ENCODE peak calls at places on chromosome 2, in seven cellular contexts. One of them, this sample, is unnamed.

GRCh38 chr2:69493268-69493667 is 56.0 kb upstream of the NFU1 start:
- DNase-seq in COR-L47: peak; percentile 80
- DNase-seq in RPMI8226: no peak
- DNase-seq in effector CD8-positive, alpha-beta T cell: no peak
- DNase-seq in RPMI7951: no peak
- DNase-seq in skeletal muscle cell: no peak
- DNase-seq in anterior cingulate cortex: peak; percentile 32
- DNase-seq in this sample: peak; percentile 13

GRCh38 chr2:209519271-209519670 is 95.4 kb downstream of the MAP2 start:
- DNase-seq in COR-L47: no peak
- DNase-seq in RPMI8226: no peak
- DNase-seq in effector CD8-positive, alpha-beta T cell: no peak
- DNase-seq in RPMI7951: no peak
- DNase-seq in skeletal muscle cell: no peak
- DNase-seq in anterior cingulate cortex: no peak
- DNase-seq in this sample: no peak

GRCh38 chr2:20611077-20611843 is 39.6 kb downstream of the HS1BP3 start:
- DNase-seq in COR-L47: no peak
- DNase-seq in RPMI8226: no peak
- DNase-seq in effector CD8-positive, alpha-beta T cell: no peak
- DNase-seq in RPMI7951: peak; percentile 78
- DNase-seq in skeletal muscle cell: peak; percentile 88
- DNase-seq in anterior cingulate cortex: no peak
- DNase-seq in this sample: peak; percentile 64

GRCh38 chr2:51888120-51888519 is 856.2 kb upstream of the NRXN1 start:
- DNase-seq in COR-L47: no peak
- DNase-seq in RPMI8226: no peak
- DNase-seq in effector CD8-positive, alpha-beta T cell: no peak
- DNase-seq in RPMI7951: no peak
- DNase-seq in skeletal muscle cell: no peak
- DNase-seq in anterior cingulate cortex: no peak
- DNase-seq in this sample: no peak

GRCh38 chr2:67503066-67503795 is 106.1 kb downstream of the ETAA1 start:
- DNase-seq in COR-L47: no peak
- DNase-seq in RPMI8226: no peak
- DNase-seq in effector CD8-positive, alpha-beta T cell: no peak
- DNase-seq in RPMI7951: peak; percentile 83
- DNase-seq in skeletal muscle cell: peak; percentile 93
- DNase-seq in anterior cingulate cortex: no peak
- DNase-seq in this sample: no peak

GRCh38 chr2:190382851-190383250 is 25.3 kb upstream of the MFSD6 start:
- DNase-seq in COR-L47: peak; percentile 75
- DNase-seq in RPMI8226: peak; percentile 73
- DNase-seq in effector CD8-positive, alpha-beta T cell: no peak
- DNase-seq in RPMI7951: peak; percentile 55
- DNase-seq in skeletal muscle cell: no peak
- DNase-seq in anterior cingulate cortex: no peak
- DNase-seq in this sample: no peak

GRCh38 chr2:228417526-228417925 is 236.0 kb upstream of the SPHKAP start:
- DNase-seq in COR-L47: no peak
- DNase-seq in RPMI8226: peak; percentile 10
- DNase-seq in effector CD8-positive, alpha-beta T cell: no peak
- DNase-seq in RPMI7951: no peak
- DNase-seq in skeletal muscle cell: no peak
- DNase-seq in anterior cingulate cortex: no peak
- DNase-seq in this sample: no peak

GRCh38 chr2:94986392-94986963 is 39.0 kb upstream of the MAL start:
- DNase-seq in COR-L47: peak; percentile 45
- DNase-seq in RPMI8226: peak; percentile 78
- DNase-seq in effector CD8-positive, alpha-beta T cell: no peak
- DNase-seq in RPMI7951: peak; percentile 56
- DNase-seq in skeletal muscle cell: peak; percentile 16
- DNase-seq in anterior cingulate cortex: peak; percentile 47
- DNase-seq in this sample: peak; percentile 79

GRCh38 chr2:198101688-198102087 is 297.3 kb downstream of the PLCL1 start:
- DNase-seq in COR-L47: no peak
- DNase-seq in RPMI8226: no peak
- DNase-seq in effector CD8-positive, alpha-beta T cell: no peak
- DNase-seq in RPMI7951: no peak
- DNase-seq in skeletal muscle cell: no peak
- DNase-seq in anterior cingulate cortex: no peak
- DNase-seq in this sample: no peak

GRCh38 chr2:227115761-227116160 is 48.2 kb downstream of the COL4A4 start:
- DNase-seq in COR-L47: no peak
- DNase-seq in RPMI8226: no peak
- DNase-seq in effector CD8-positive, alpha-beta T cell: no peak
- DNase-seq in RPMI7951: no peak
- DNase-seq in skeletal muscle cell: peak; percentile 18
- DNase-seq in anterior cingulate cortex: no peak
- DNase-seq in this sample: no peak

GRCh38 chr2:20429528-20429927 is 17.3 kb upstream of the RHOB start:
- DNase-seq in COR-L47: no peak
- DNase-seq in RPMI8226: peak; percentile 86
- DNase-seq in effector CD8-positive, alpha-beta T cell: no peak
- DNase-seq in RPMI7951: peak; percentile 47
- DNase-seq in skeletal muscle cell: no peak
- DNase-seq in anterior cingulate cortex: no peak
- DNase-seq in this sample: peak; percentile 61

GRCh38 chr2:10883880-10884529 is 27.7 kb upstream of the KCNF1 start:
- DNase-seq in COR-L47: no peak
- DNase-seq in RPMI8226: no peak
- DNase-seq in effector CD8-positive, alpha-beta T cell: no peak
- DNase-seq in RPMI7951: no peak
- DNase-seq in skeletal muscle cell: no peak
- DNase-seq in anterior cingulate cortex: peak; percentile 64
- DNase-seq in this sample: no peak

GRCh38 chr2:18966131-18966530 is 376.8 kb upstream of the NT5C1B start:
- DNase-seq in COR-L47: no peak
- DNase-seq in RPMI8226: no peak
- DNase-seq in effector CD8-positive, alpha-beta T cell: no peak
- DNase-seq in RPMI7951: peak; percentile 89
- DNase-seq in skeletal muscle cell: no peak
- DNase-seq in anterior cingulate cortex: no peak
- DNase-seq in this sample: no peak

GRCh38 chr2:43116988-43117387 is 109.4 kb downstream of the ZFP36L2 start:
- DNase-seq in COR-L47: no peak
- DNase-seq in RPMI8226: no peak
- DNase-seq in effector CD8-positive, alpha-beta T cell: no peak
- DNase-seq in RPMI7951: no peak
- DNase-seq in skeletal muscle cell: no peak
- DNase-seq in anterior cingulate cortex: no peak
- DNase-seq in this sample: no peak